ENCODE peak calls at places on chromosomes 5 and 9, in six cellular contexts. U is occipital lobe, O is DMS53, H is non-pigmented ciliary epithelial cell, B is Daoy, K is HT1080. P is an unnamed sample.

GRCh38 chr9:131804826-131805225 is 65.0 kb upstream of the RAPGEF1 start:
- DNase-seq in H (no peak), O (peak; percentile 59), U (no peak), K (no peak), B (no peak), P (no peak)

GRCh38 chr5:32014345-32014744 is 159.8 kb downstream of the GOLPH3 start:
- DNase-seq in K (no peak), O (no peak), B (no peak), U (no peak), H (no peak), P (no peak)

GRCh38 chr5:466661-467310 is 23.8 kb downstream of the EXOC3 start:
- DNase-seq in O (no peak), U (no peak), K (no peak), B (no peak), H (no peak), P (no peak)

GRCh38 chr9:3992924-3993323 is 306.9 kb downstream of the GLIS3 start:
- DNase-seq in B (peak; percentile 68), O (no peak), U (no peak), K (peak; percentile 27), H (no peak), P (no peak)

GRCh38 chr5:1874348-1874747 is 8.4 kb downstream of the IRX4 start:
- DNase-seq in O (no peak), H (no peak), B (no peak), K (no peak), U (no peak), P (no peak)

GRCh38 chr5:174418809-174419522 is 305.4 kb upstream of the MSX2 start:
- DNase-seq in K (peak; percentile 15), B (peak; percentile 57), O (peak; percentile 40), U (no peak), H (no peak), P (no peak)

GRCh38 chr5:119435436-119436132 is 16.7 kb upstream of the HSD17B4 start:
- DNase-seq in U (peak; percentile 7), B (peak; percentile 54), H (no peak), K (peak; percentile 59), O (peak; percentile 54), P (peak; percentile 37)

GRCh38 chr9:130845254-130845653 is 10.2 kb downstream of the ABL1 start:
- DNase-seq in K (no peak), O (no peak), B (no peak), U (no peak), H (no peak), P (no peak)

GRCh38 chr5:157900644-157901043 is 41.7 kb upstream of the CLINT1 start:
- DNase-seq in B (no peak), K (no peak), H (no peak), O (peak; percentile 83), U (no peak), P (no peak)

GRCh38 chr5:53453898-53454837 is 26.3 kb upstream of the FST start:
- DNase-seq in U (no peak), B (no peak), O (peak; percentile 6), K (no peak), H (no peak), P (no peak)

GRCh38 chr9:135076876-135077430 is 10.5 kb upstream of the OLFM1 start:
- DNase-seq in B (no peak), H (no peak), O (no peak), U (no peak), K (no peak), P (no peak)

GRCh38 chr9:99197987-99198386 is 23.8 kb downstream of the ALG2 start:
- DNase-seq in H (no peak), U (no peak), B (no peak), O (no peak), K (no peak), P (no peak)

GRCh38 chr9:120873512-120873911 is 3.5 kb downstream of the PHF19 start:
- DNase-seq in H (no peak), O (peak; percentile 97), K (peak; percentile 62), U (no peak), B (peak; percentile 73), P (no peak)

GRCh38 chr5:132776077-132776931 is 735 bp downstream of the SEPTIN8 start:
- DNase-seq in U (peak; percentile 56), H (no peak), K (peak; percentile 47), B (peak; percentile 45), O (peak; percentile 45), P (no peak)

GRCh38 chr9:110578896-110579752 is at the start of gene SVEP1:
- DNase-seq in O (peak; percentile 72), U (peak; percentile 59), K (no peak), B (peak; percentile 75), H (no peak), P (no peak)

GRCh38 chr9:12698986-12699385 is 5.8 kb downstream of the TYRP1 start:
- DNase-seq in H (no peak), O (no peak), U (no peak), K (no peak), B (no peak), P (no peak)

GRCh38 chr5:11324521-11325289 is 563.7 kb upstream of the DAP start:
- DNase-seq in H (no peak), U (no peak), B (no peak), O (no peak), K (no peak), P (no peak)

GRCh38 chr9:98555851-98556465 is 152.8 kb downstream of the GABBR2 start:
- DNase-seq in K (no peak), O (no peak), H (no peak), B (no peak), U (no peak), P (no peak)

GRCh38 chr5:177371705-177372533 is 12.3 kb upstream of the SLC34A1 start:
- DNase-seq in U (no peak), H (no peak), B (no peak), K (no peak), O (no peak), P (no peak)

GRCh38 chr9:130128782-130129424 is 43.3 kb upstream of the NCS1 start:
- DNase-seq in O (no peak), H (peak; percentile 90), U (no peak), K (peak; percentile 79), B (peak; percentile 94), P (peak; percentile 80)

GRCh38 chr5:137141779-137142178 is 357.3 kb downstream of the SPOCK1 start:
- DNase-seq in U (no peak), K (no peak), O (no peak), H (no peak), B (no peak), P (no peak)

P was measured in immature natural killer cell.